ENCODE peak calls at places on chromosomes 3 and 15, in nine cellular contexts. X is tibial nerve, E is spleen, P is left ventricle myocardium inferior, U is OCI-LY7, S is mucosa of descending colon, F is tibial artery, J is pancreas, K is aorta. T is an unnamed sample.
A peak's percentile ranks its signal among the peaks of the same experiment; 100 is the strongest.

GRCh38 chr15:92921215-92922131 is 21.3 kb downstream of the CHD2 start:
- DNase-seq in X (no peak), E (no peak), P (no peak), U (no peak), S (no peak), F (no peak), J (no peak), K (no peak), T (peak; percentile 94)

GRCh38 chr3:100060685-100061484 is 53.4 kb downstream of the FILIP1L start:
- DNase-seq in X (no peak), E (no peak), P (no peak), U (no peak), S (no peak), F (no peak), J (no peak), K (no peak), T (no peak)

GRCh38 chr15:101243420-101243819 is 8.4 kb downstream of the CHSY1 start:
- DNase-seq in X (no peak), E (peak; percentile 54), P (no peak), U (no peak), S (no peak), F (no peak), J (no peak), K (no peak), T (no peak)

GRCh38 chr3:141530133-141530768 is 43.4 kb downstream of the RASA2 start:
- DNase-seq in X (no peak), E (no peak), P (no peak), U (no peak), S (no peak), F (no peak), J (no peak), K (no peak), T (no peak)

GRCh38 chr3:196274585-196274984 is 12.9 kb downstream of the PCYT1A start:
- DNase-seq in X (no peak), E (no peak), P (no peak), U (no peak), S (no peak), F (no peak), J (no peak), K (no peak), T (peak; percentile 58)

GRCh38 chr15:48145923-48146322 is 25.1 kb downstream of the SLC24A5 start:
- DNase-seq in X (no peak), E (no peak), P (no peak), U (no peak), S (no peak), F (no peak), J (no peak), K (no peak), T (no peak)

GRCh38 chr3:174408310-174408709 is 450.8 kb upstream of the NAALADL2 start:
- DNase-seq in X (no peak), E (no peak), P (no peak), U (no peak), S (no peak), F (no peak), J (no peak), K (no peak), T (no peak)

GRCh38 chr3:127424766-127425504 is 137.1 kb upstream of the PRR20G start:
- DNase-seq in X (no peak), E (peak; percentile 40), P (no peak), U (no peak), S (no peak), F (no peak), J (no peak), K (no peak), T (no peak)

GRCh38 chr3:169661567-169662214 is 1.8 kb downstream of the MECOM start:
- DNase-seq in X (no peak), E (peak; percentile 81), P (peak; percentile 41), U (peak; percentile 14), S (peak; percentile 59), F (peak; percentile 28), J (peak; percentile 40), K (peak; percentile 87), T (peak; percentile 66)

GRCh38 chr3:134965849-134966248 is 170.8 kb downstream of the EPHB1 start:
- DNase-seq in X (no peak), E (no peak), P (no peak), U (no peak), S (no peak), F (no peak), J (no peak), K (no peak), T (no peak)

GRCh38 chr15:30990451-30991300 is 752 bp downstream of the MTMR10 start:
- DNase-seq in X (peak; percentile 10), E (no peak), P (no peak), U (peak; percentile 58), S (peak; percentile 49), F (no peak), J (no peak), K (no peak), T (peak; percentile 79)

GRCh38 chr3:128383316-128384235 is 83.1 kb downstream of the DNAJB8 start:
- DNase-seq in X (peak; percentile 19), E (no peak), P (peak; percentile 73), U (no peak), S (peak; percentile 91), F (peak; percentile 59), J (peak; percentile 85), K (peak; percentile 94), T (peak; percentile 91)

GRCh38 chr15:74176262-74177208 is 3.0 kb downstream of the ISLR start:
- DNase-seq in X (no peak), E (peak; percentile 66), P (peak; percentile 10), U (no peak), S (no peak), F (peak; percentile 10), J (no peak), K (peak; percentile 72), T (no peak)

GRCh38 chr15:100684591-100684990 is 82.2 kb downstream of the ASB7 start:
- DNase-seq in X (no peak), E (no peak), P (no peak), U (no peak), S (no peak), F (no peak), J (no peak), K (peak; percentile 37), T (no peak)

GRCh38 chr15:31258260-31258659 is 68.4 kb upstream of the KLF13 start:
- DNase-seq in X (no peak), E (no peak), P (no peak), U (no peak), S (no peak), F (no peak), J (no peak), K (no peak), T (no peak)

GRCh38 chr15:83378921-83379561 is 68.1 kb upstream of the SH3GL3 start:
- DNase-seq in X (no peak), E (no peak), P (no peak), U (no peak), S (no peak), F (no peak), J (no peak), K (no peak), T (no peak)
- H3K4me3 ChIP-seq in X (no peak overlapping the region), E (no peak overlapping the region), P (peak overlapping the region; percentile 29), U (no peak overlapping the region), S (no peak overlapping the region), F (no peak overlapping the region), J (no peak overlapping the region), K (no peak overlapping the region), T (no peak overlapping the region)

GRCh38 chr15:26243382-26243781 is 380.3 kb upstream of the ATP10A start:
- DNase-seq in X (no peak), E (no peak), P (no peak), U (no peak), S (no peak), F (no peak), J (no peak), K (no peak), T (no peak)
- H3K9me3 ChIP-seq in X (no peaks in the 10 kb centered on the region), E (peaks cover 59% of the 10 kb centered on the region), P (peaks cover 23% of the 10 kb centered on the region), U (no peaks in the 10 kb centered on the region), S (peaks cover 52% of the 10 kb centered on the region), F (no peaks in the 10 kb centered on the region), J (no peaks in the 10 kb centered on the region), K (no peaks in the 10 kb centered on the region), T (peaks cover 1% of the 10 kb centered on the region)

GRCh38 chr15:71118881-71119632 is 3.8 kb downstream of the THSD4 start:
- DNase-seq in X (no peak), E (no peak), P (no peak), U (no peak), S (no peak), F (no peak), J (no peak), K (no peak), T (no peak)
- H3K4me3 ChIP-seq in X (no peak overlapping the region), E (no peak overlapping the region), P (no peak overlapping the region), U (no peak overlapping the region), S (no peak overlapping the region), F (no peak overlapping the region), J (no peak overlapping the region), K (no peak overlapping the region), T (no peak overlapping the region)

GRCh38 chr15:69924531-69924930 is 173.2 kb downstream of the TLE3 start:
- DNase-seq in X (no peak), E (no peak), P (no peak), U (no peak), S (no peak), F (no peak), J (no peak), K (no peak), T (no peak)

GRCh38 chr15:69920232-69920631 is 177.5 kb downstream of the TLE3 start:
- DNase-seq in X (no peak), E (no peak), P (no peak), U (peak; percentile 38), S (no peak), F (no peak), J (no peak), K (no peak), T (no peak)

GRCh38 chr15:69919816-69920215 is 177.9 kb downstream of the TLE3 start:
- DNase-seq in X (no peak), E (no peak), P (no peak), U (peak; percentile 82), S (no peak), F (no peak), J (no peak), K (no peak), T (no peak)

GRCh38 chr15:69926011-69926410 is 171.7 kb downstream of the TLE3 start:
- DNase-seq in X (no peak), E (no peak), P (no peak), U (no peak), S (no peak), F (no peak), J (no peak), K (no peak), T (no peak)

DNA sequence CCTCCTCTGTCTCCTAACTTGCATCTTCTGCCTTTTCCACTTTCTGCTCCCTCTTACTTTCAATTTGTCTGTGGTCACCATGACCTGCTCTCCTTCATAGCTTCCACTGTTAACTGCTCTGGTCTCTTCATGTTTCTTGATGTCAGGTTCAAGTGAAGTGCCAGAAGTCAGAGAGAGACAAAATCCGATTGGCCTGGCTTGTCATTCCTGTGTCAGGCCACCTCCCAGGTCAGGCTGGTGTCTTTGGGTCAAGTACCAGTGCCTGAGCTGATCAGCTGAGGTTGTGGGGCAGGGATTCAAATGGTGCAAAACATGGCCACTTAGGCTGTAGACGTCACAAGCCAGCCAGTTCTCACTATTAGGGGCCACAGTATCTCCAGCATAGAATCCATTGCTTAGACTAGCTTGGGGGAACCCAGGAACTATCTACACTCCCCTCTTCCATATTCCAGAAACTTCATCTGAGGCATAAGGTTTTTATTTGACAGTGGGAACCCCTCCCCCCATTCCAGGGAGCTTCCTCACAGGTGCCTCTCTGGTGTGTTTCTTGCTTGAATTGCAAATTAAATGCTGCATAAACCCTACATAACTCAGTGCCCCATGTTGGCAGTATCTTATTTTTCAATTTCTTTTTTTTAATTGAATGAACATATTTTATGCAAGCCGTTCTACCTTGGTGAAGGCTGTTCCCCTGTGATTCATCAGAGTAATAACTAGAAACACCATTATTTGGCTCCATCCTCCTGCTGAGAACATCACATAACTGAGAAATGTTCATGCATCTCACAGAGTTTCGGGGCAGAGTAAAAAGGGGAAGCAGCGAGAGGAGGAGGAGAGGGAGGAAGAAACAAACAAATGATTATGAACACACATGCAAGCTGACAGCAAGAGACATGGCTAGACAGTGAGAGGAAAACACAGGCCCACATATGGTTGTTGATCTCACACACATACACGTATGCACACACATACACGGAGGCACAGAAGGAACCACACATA is 175.8 kb downstream of the TLE3 start:
- DNase-seq in X (no peak), E (no peak), P (no peak), U (peak; percentile 79), S (no peak), F (no peak), J (no peak), K (no peak), T (no peak)
- H3K9me3 ChIP-seq in X (no peaks in the 10 kb centered on the region), E (peaks cover 33% of the 10 kb centered on the region), P (peaks cover 31% of the 10 kb centered on the region), U (peaks cover 21% of the 10 kb centered on the region), S (peaks cover 14% of the 10 kb centered on the region), F (peaks cover 22% of the 10 kb centered on the region), J (no peaks in the 10 kb centered on the region), K (peaks cover 8% of the 10 kb centered on the region), T (no peaks in the 10 kb centered on the region)